ENCODE peak calls at places on chromosomes 5 and 9, in four cellular contexts. One of them, this sample, is unnamed. For H3K4me1, the result is how much of the 10 kb centered on the place peaks cover.

GRCh38 chr5:68086857-68087256 is 128.7 kb upstream of the PIK3R1 start:
- DNase-seq in HepG2: no peak
- DNase-seq in SK-N-SH: no peak
- DNase-seq in H1: no peak
- DNase-seq in this sample: no peak

GRCh38 chr9:75891277-75892167 is 1.0 kb downstream of the PCSK5 start:
- DNase-seq in HepG2: no peak
- DNase-seq in SK-N-SH: peak
- DNase-seq in H1: no peak
- DNase-seq in this sample: no peak

GRCh38 chr5:59766394-59766793 is 127.1 kb downstream of the PDE4D start:
- DNase-seq in HepG2: no peak
- DNase-seq in SK-N-SH: peak
- DNase-seq in H1: no peak
- DNase-seq in this sample: no peak

GRCh38 chr5:95424016-95424415 is 32.9 kb downstream of the FAM81B start:
- DNase-seq in HepG2: no peak
- DNase-seq in SK-N-SH: no peak
- DNase-seq in H1: no peak
- DNase-seq in this sample: no peak

GRCh38 chr5:159734366-159734765 is 181.9 kb upstream of the ADRA1B start:
- DNase-seq in HepG2: no peak
- DNase-seq in SK-N-SH: no peak
- DNase-seq in H1: no peak
- DNase-seq in this sample: no peak

GRCh38 chr5:149315753-149316152 is 29.5 kb upstream of the GRPEL2 start:
- DNase-seq in HepG2: no peak
- DNase-seq in SK-N-SH: no peak
- DNase-seq in H1: no peak
- DNase-seq in this sample: no peak

GRCh38 chr9:98989036-98990000 is 45.6 kb downstream of the COL15A1 start:
- DNase-seq in HepG2: peak
- DNase-seq in SK-N-SH: no peak
- DNase-seq in H1: no peak
- DNase-seq in this sample: peak

GRCh38 chr5:8839361-8840055 is 706.4 kb downstream of the SEMA5A start:
- DNase-seq in HepG2: no peak
- DNase-seq in SK-N-SH: no peak
- DNase-seq in H1: no peak
- DNase-seq in this sample: no peak

GRCh38 chr9:18795947-18796705 is 236.9 kb downstream of the SAXO1 start:
- DNase-seq in HepG2: no peak
- DNase-seq in SK-N-SH: no peak
- DNase-seq in H1: no peak
- DNase-seq in this sample: no peak

DNA sequence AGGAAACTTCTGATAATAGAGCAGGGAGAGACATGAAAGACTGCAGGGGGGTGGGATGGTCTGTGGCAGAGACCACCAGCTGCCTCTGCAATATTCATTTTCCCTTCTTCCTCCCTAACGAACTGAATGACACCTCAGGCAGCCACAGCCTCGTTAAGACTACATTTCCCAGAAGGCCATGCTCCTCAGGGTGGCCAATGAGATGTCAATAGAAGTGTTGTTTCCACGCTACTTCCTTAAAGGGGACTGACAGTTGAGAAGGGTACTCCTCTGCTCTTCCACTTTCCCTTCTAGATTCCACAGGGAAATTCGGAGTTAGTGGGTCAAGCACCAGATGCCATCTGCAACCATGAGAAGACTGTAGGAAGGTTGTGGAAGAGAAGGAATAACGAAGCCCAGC is 52.0 kb upstream of the DAPK1 start:
- DNase-seq in HepG2: no peak
- DNase-seq in SK-N-SH: no peak
- DNase-seq in H1: no peak
- DNase-seq in this sample: peak
- TF ChIP-seq TCF12 in HepG2: no peak
- TF ChIP-seq TCF12 in SK-N-SH: no peak
- TF ChIP-seq TCF12 in H1: no peak
- TF ChIP-seq TCF12 in this sample: no peak

GRCh38 chr5:4208996-4209395 is 613.4 kb downstream of the IRX1 start:
- DNase-seq in HepG2: no peak
- DNase-seq in SK-N-SH: no peak
- DNase-seq in H1: no peak
- DNase-seq in this sample: no peak
- H3K4me1 ChIP-seq in HepG2: under half
- H3K4me1 ChIP-seq in SK-N-SH: under half
- H3K4me1 ChIP-seq in H1: under half
- H3K4me1 ChIP-seq in this sample: under half

DNA sequence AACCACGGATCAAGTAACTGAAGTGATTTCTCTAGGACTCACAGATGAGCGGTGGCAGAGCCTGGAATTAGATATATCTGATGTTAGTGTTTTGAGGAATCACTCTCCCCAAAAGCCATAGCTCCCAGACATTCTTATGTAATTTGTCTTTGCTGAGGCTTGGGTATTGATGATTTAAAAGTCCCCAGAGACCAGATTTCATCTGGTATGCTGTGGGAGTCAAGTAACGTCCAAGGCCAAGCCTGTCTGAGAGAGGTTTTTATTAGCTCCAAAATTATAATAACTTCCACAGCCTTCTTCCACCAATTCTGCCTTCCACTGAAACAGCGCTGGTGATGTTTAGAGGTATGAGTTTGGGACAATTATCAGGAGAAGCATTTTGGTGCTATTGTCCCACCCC is 21.3 kb upstream of the KCNIP1 start:
- DNase-seq in HepG2: no peak
- DNase-seq in SK-N-SH: no peak
- DNase-seq in H1: no peak
- DNase-seq in this sample: no peak
- TF ChIP-seq TCF12 in HepG2: no peak
- TF ChIP-seq TCF12 in SK-N-SH: no peak
- TF ChIP-seq TCF12 in H1: no peak
- TF ChIP-seq TCF12 in this sample: no peak

DNA sequence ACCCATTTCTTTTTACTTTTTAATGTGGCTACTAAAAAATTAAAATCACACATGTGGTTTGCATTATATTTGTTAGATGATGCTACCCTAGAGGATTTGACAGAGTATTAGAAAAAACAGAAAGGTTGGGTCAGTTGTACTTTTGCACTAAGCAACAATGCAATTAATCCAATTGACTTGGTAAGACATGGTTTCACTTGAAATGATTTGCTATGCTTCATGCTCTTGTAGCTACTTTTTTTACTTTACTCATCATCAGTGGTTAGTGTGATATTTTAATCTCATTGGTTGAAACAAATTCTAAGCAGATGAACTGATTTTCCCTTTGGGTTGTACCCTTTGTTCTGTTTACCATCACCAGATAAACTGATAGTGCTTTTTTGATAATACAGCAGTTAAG is 39.4 kb downstream of the HMHB1 start:
- DNase-seq in HepG2: no peak
- DNase-seq in SK-N-SH: no peak
- DNase-seq in H1: no peak
- DNase-seq in this sample: no peak
- H3K4me1 ChIP-seq in HepG2: under half
- H3K4me1 ChIP-seq in SK-N-SH: under half
- H3K4me1 ChIP-seq in H1: under half
- H3K4me1 ChIP-seq in this sample: under half

GRCh38 chr9:121283072-121283398 is 15.1 kb downstream of the GSN start:
- DNase-seq in HepG2: no peak
- DNase-seq in SK-N-SH: no peak
- DNase-seq in H1: no peak
- DNase-seq in this sample: no peak

GRCh38 chr9:121279841-121280388 is 12.0 kb downstream of the GSN start:
- DNase-seq in HepG2: no peak
- DNase-seq in SK-N-SH: no peak
- DNase-seq in H1: no peak
- DNase-seq in this sample: no peak

GRCh38 chr9:121282309-121283071 is 14.5 kb downstream of the GSN start:
- DNase-seq in HepG2: no peak
- DNase-seq in SK-N-SH: no peak
- DNase-seq in H1: no peak
- DNase-seq in this sample: no peak

GRCh38 chr9:121280715-121281613 is 13.0 kb downstream of the GSN start:
- DNase-seq in HepG2: peak
- DNase-seq in SK-N-SH: no peak
- DNase-seq in H1: no peak
- DNase-seq in this sample: no peak

DNA sequence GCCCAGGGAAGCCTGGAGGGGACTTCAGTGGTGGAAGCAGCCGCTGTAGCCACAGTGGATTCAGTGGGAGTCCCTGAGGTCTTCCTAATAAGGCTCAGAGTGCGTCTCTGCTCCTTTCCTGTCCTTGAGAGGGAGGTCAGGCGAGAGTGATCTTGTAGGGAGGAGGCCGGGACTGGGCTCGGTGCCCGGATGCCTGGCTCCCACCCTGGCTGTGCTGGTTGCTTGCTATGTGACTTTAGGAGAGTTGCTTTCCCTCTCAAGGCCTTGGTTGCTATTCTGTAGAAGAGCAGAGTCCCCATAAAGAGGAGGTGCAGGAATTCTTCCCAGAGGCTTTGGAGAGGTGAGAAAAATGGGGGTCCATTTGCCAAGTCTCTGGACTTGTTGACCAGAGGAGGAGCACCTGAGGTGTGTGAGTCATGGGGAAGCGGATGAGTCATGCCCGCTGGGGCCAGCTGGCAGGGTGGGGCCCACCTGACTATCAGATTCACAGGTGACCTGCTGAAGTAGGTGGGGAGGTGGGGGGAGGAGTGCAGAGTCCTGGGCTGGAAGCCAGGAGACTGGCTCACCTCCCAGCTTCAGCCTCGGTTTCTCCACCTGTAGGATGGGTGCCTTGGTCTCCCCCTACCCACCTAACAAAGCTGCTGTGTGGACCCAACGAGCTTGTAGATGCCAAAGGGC is 13.8 kb downstream of the GSN start:
- DNase-seq in HepG2: peak
- DNase-seq in SK-N-SH: no peak
- DNase-seq in H1: no peak
- DNase-seq in this sample: no peak
- TF ChIP-seq TCF12 in HepG2: no peak
- TF ChIP-seq TCF12 in SK-N-SH: no peak
- TF ChIP-seq TCF12 in H1: no peak
- TF ChIP-seq TCF12 in this sample: no peak

GRCh38 chr9:123320814-123321213 is 35.2 kb upstream of the CRB2 start:
- DNase-seq in HepG2: no peak
- DNase-seq in SK-N-SH: no peak
- DNase-seq in H1: no peak
- DNase-seq in this sample: no peak
- H3K4me1 ChIP-seq in HepG2: half or more
- H3K4me1 ChIP-seq in SK-N-SH: under half
- H3K4me1 ChIP-seq in H1: under half
- H3K4me1 ChIP-seq in this sample: half or more

This sample was measured in GM12878.